ENCODE peak calls at places on chromosomes 11 and 22, in four cellular contexts. E, M, L and Y are unnamed samples. For H3K4me1, the result is how much of the 10 kb centered on the place peaks cover.

GRCh38 chr22:30273196-30273595 is 6.5 kb upstream of the OSM start:
- ATAC-seq in E (no peak), M (no peak), L (no peak), Y (no peak)

GRCh38 chr11:11089805-11090204 is 232.0 kb upstream of the ZBED5 start:
- ATAC-seq in L (no peak), E (no peak), M (no peak), Y (no peak)

GRCh38 chr22:24494535-24495364 is at the start of gene UPB1:
- ATAC-seq in L (peak), M (no peak), E (no peak), Y (no peak)

GRCh38 chr11:71171024-71171423 is 81.4 kb downstream of the SHANK2 start:
- ATAC-seq in L (no peak), M (no peak), E (no peak), Y (no peak)

GRCh38 chr11:1573847-1574255 is 1.8 kb upstream of the DUSP8 start:
- ATAC-seq in L (no peak), M (no peak), E (peak), Y (no peak)

GRCh38 chr22:40594924-40595323 is 41.6 kb downstream of the MRTFA start:
- ATAC-seq in L (no peak), M (no peak), E (no peak), Y (no peak)

GRCh38 chr22:25069758-25070461 is 117.4 kb downstream of the KIAA1671 start:
- ATAC-seq in E (no peak), L (no peak), M (no peak), Y (peak)

GRCh38 chr11:115042002-115042401 is 363.7 kb downstream of the NXPE2 start:
- ATAC-seq in E (no peak), L (no peak), M (no peak), Y (no peak)

GRCh38 chr11:93646399-93646798 is 15.1 kb upstream of the CEP295 start:
- ATAC-seq in M (no peak), E (no peak), L (no peak), Y (no peak)

GRCh38 chr11:8503872-8504491 is 90.0 kb downstream of the STK33 start:
- ATAC-seq in M (no peak), E (no peak), L (no peak), Y (no peak)

GRCh38 chr22:30445438-30445936 is 19.9 kb downstream of the MTFP1 start:
- ATAC-seq in L (no peak), M (no peak), E (peak), Y (no peak)

GRCh38 chr11:116226731-116227130 is 546.1 kb downstream of the BUD13 start:
- ATAC-seq in E (no peak), L (no peak), M (no peak), Y (no peak)

GRCh38 chr22:45608763-45609180 is 62.9 kb upstream of the ATXN10 start:
- ATAC-seq in E (peak), L (peak), M (no peak), Y (no peak)

GRCh38 chr11:113876074-113876797 is 864 bp upstream of the USP28 start:
- ATAC-seq in M (no peak), L (no peak), E (no peak), Y (no peak)

GRCh38 chr11:120197254-120197891 is 13.5 kb upstream of the OAF start:
- ATAC-seq in M (no peak), E (no peak), L (no peak), Y (peak)

GRCh38 chr11:84866922-84867321 is 760.2 kb downstream of the DLG2 start:
- ATAC-seq in L (no peak), E (no peak), M (no peak), Y (no peak)

GRCh38 chr22:42277988-42278776 is 7.7 kb upstream of the TCF20 start:
- ATAC-seq in L (no peak), E (no peak), M (no peak), Y (no peak)

GRCh38 chr11:74278721-74279148 is 32.7 kb downstream of the P4HA3 start:
- ATAC-seq in M (peak), E (no peak), L (peak), Y (peak)

GRCh38 chr22:39872548-39872947 is 21.0 kb downstream of the ENTHD1 start:
- ATAC-seq in E (no peak), L (no peak), M (no peak), Y (no peak)

GRCh38 chr11:123653405-123653996 is 923 bp downstream of the SCN3B start:
- ATAC-seq in L (peak), E (peak), M (no peak), Y (no peak)

GRCh38 chr11:13944016-13944415 is 18.5 kb upstream of the SPON1 start:
- ATAC-seq in L (peak), E (no peak), M (no peak), Y (no peak)

GRCh38 chr11:65021003-65021402 is 6.2 kb upstream of the SNX15 start:
- ATAC-seq in E (no peak), L (no peak), M (no peak), Y (no peak)

DNA sequence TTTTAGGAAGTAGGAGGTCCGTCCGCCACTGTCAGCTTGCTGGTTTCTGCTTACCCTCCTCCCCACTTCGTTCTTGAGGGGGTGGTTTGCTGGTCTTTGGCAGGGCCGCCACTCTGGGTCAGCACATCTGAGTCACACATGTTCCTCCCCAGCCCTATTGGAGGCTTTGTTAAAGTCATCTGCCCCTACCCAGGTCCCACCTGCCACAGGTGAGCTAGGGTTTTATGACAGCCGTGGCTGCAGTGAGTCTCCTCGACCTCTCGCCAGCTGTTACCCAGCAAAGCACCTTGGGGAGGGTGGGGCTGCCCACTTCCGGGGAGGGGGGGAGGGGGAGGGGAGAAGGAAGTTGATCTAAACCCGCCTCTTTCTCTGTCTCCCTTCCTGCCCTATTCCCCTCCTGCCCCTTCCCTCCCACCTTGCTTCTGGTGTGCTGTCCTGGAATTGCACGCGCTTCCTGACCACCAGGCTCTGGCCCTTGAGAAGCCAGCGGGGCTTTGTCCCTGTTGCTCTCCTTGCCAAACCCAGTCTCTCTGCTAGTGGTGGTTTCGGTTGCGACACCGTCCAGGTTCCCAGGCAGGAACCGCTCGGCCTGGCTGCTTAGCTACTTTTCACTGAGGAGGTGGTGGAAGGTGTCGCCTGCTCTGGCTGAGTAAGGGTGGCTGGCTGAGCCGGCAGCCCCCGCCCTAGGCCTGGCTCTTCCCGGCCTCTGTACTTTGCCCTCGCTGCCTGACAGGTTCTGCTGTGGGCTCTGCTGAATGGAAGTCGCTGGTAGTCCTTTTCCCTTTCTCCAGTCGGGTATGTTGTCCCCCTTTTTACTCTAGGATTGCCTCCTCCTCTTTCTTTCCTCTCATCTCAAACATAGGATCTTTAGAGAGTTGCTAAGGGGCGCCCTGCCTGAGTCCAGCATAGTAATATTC is 28.5 kb downstream of the RCOR2 start:
- ATAC-seq in E (peak), L (peak), M (peak), Y (peak)
- H3K27ac ChIP-seq in E (peak), L (peak), M (peak), Y (peak)

DNA sequence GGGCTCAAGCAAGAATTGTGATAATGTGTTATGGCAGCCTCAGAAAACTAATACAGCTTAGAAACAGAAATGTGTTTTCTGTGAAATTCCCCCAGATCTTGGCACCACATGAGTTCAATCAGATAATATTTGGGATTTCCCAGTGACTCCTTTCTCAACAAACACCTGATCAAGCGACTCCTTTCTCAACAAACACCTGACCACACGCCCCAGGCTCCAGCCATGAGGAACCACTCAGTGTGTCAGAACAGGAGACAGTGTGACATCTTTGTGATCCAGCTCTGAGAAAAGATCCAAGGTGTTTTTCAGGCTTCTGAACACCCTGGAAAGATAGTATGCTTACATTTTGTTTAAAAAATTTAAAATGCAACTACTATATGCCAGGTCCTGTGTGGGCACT is 1.9 kb upstream of the UVRAG start:
- ATAC-seq in E (no peak), M (no peak), L (peak), Y (no peak)
- H3K4me1 ChIP-seq in E (under half), M (under half), L (under half), Y (under half)

DNA sequence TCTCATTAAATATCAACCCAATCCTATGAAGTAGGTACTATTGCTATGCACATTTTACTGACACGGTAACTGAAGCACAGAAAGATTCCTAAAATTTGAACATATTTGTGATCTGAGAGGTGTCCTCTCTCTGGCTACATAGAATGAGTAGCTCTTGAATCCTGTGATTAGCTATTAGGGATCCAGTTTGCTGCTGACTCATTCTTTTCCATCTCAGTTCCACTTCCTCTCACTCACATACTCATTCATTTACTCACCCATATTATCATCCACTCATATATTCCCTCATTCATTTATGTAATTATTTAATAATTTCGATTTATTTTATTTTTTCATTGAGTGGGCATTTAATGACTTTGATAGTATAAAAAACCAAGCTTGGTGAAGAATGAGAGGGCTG is 42.7 kb downstream of the OR5B17 start:
- ATAC-seq in L (peak), M (no peak), E (no peak), Y (no peak)
- H3K27ac ChIP-seq in L (peak), M (no peak), E (no peak), Y (no peak)

GRCh38 chr22:50302564-50302963 is 4.9 kb downstream of the PLXNB2 start:
- ATAC-seq in L (no peak), E (no peak), M (no peak), Y (no peak)

GRCh38 chr22:50304528-50305392 is 2.7 kb downstream of the PLXNB2 start:
- ATAC-seq in L (no peak), E (no peak), M (no peak), Y (no peak)

GRCh38 chr22:50303848-50304527 is 3.5 kb downstream of the PLXNB2 start:
- ATAC-seq in M (no peak), L (peak), E (peak), Y (peak)

GRCh38 chr22:50302041-50302541 is 5.4 kb downstream of the PLXNB2 start:
- ATAC-seq in L (no peak), E (no peak), M (no peak), Y (peak)

DNA sequence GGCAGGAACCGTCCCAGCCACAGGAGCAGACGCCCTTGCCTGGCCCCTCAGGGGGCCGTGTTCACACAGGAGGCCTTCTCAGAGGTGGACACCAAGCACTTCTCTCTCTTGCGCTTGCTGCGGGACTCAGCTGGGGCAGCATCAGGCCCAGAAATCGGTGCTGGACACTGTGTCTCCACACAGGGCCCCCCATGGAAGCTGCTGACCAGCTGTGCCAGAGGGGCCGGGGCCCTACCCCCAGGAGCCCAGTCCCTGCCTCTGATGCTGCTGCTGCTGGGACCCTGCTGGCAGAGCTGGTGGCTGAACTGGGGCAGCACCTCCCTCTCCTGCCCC is 4.0 kb downstream of the PLXNB2 start:
- ATAC-seq in E (no peak), L (no peak), M (no peak), Y (no peak)
- H3K4me1 ChIP-seq in E (half or more), L (under half), M (under half), Y (half or more)

DNA sequence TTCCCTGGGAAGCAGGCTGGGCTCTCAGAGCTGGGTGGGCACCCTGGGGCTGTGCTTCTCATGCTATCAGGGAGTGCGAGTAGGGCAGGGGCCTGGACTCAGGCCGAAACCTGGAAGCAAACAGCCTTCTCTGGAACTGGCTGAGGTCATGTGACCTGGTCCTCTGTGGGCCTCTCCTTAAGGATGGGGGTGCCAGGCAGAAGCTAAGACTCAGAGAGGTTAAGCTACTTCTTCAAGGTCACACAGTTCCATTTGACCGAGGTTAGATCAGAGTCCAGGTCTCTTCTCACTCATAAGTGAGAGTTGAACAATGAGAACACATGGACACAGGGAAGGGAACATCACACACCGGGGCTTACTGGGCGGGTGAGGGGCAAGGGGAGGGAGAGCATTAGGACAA is 7.4 kb downstream of the FADS3 start:
- ATAC-seq in L (no peak), E (no peak), M (no peak), Y (no peak)
- H3K27ac ChIP-seq in L (no peak), E (no peak), M (no peak), Y (no peak)

DNA sequence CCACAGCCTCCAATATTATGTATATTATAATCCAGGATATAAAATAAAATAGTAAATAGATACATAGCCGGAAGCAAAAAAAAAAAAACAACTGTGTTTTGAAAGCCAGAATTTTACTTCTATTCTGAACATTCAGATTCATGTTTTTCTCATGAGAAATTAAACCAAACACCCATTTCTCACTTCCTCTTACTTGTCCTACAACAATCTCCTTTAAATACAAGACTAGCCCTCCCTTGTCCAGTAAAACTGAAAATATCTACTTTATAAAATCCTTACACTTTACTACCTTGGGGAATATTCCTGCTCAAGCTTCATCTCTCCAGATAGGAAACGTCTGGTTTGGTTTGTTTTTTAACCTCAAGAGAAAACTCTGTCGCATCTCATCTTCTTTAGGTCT is 81.8 kb upstream of the ARHGAP32 start:
- ATAC-seq in L (no peak), M (no peak), E (no peak), Y (no peak)
- H3K4me1 ChIP-seq in L (under half), M (under half), E (under half), Y (under half)

GRCh38 chr11:66880484-66881211 is 23.8 kb downstream of the LRFN4 start:
- ATAC-seq in E (no peak), L (peak), M (no peak), Y (no peak)

GRCh38 chr11:66881927-66882452 is 25.1 kb downstream of the LRFN4 start:
- ATAC-seq in L (no peak), E (no peak), M (no peak), Y (no peak)

GRCh38 chr11:66882540-66882939 is 25.7 kb downstream of the LRFN4 start:
- ATAC-seq in E (peak), M (no peak), L (no peak), Y (peak)

GRCh38 chr11:66879583-66879982 is 22.7 kb downstream of the LRFN4 start:
- ATAC-seq in L (no peak), E (no peak), M (no peak), Y (no peak)

GRCh38 chr11:66881436-66881835 is 24.6 kb downstream of the LRFN4 start:
- ATAC-seq in L (no peak), M (no peak), E (no peak), Y (no peak)
- H3K27ac ChIP-seq in L (no peak), M (no peak), E (no peak), Y (no peak)

GRCh38 chr11:57429946-57430345 is 3.0 kb upstream of the SLC43A3 start:
- ATAC-seq in M (no peak), L (no peak), E (no peak), Y (no peak)
- H3K4me1 ChIP-seq in M (under half), L (under half), E (under half), Y (under half)